ENCODE peak calls at places on chromosomes 7 and 10, in seven cellular contexts. U, S, A, Y, Z, Q and D are unnamed samples. For H3K4me1 and H3K79me1, the result is how much of the 10 kb centered on the place peaks cover.

GRCh38 chr7:517848-518629 is 1.6 kb downstream of the PDGFA start:
- DNase-seq in U (peak), S (no peak), A (peak), Y (peak), Z (no peak), Q (peak), D (peak)

GRCh38 chr7:81560708-81561107 is 209.1 kb downstream of the HGF start:
- DNase-seq in U (no peak), S (no peak), A (no peak), Y (no peak), Z (no peak), Q (no peak), D (no peak)

GRCh38 chr10:80535671-80536360 is 1.9 kb upstream of the SH2D4B start:
- DNase-seq in U (no peak), S (peak), A (no peak), Y (no peak), Z (peak), Q (peak), D (no peak)

GRCh38 chr7:72710983-72711382 is 117.0 kb downstream of the TYW1B start:
- DNase-seq in U (no peak), S (no peak), A (no peak), Y (no peak), Z (no peak), Q (no peak), D (peak)

GRCh38 chr7:507623-508305 is 11.9 kb downstream of the PDGFA start:
- DNase-seq in U (no peak), S (no peak), A (no peak), Y (no peak), Z (no peak), Q (no peak), D (no peak)

GRCh38 chr7:66883716-66884115 is 37.3 kb upstream of the TMEM248 start:
- DNase-seq in U (peak), S (no peak), A (no peak), Y (peak), Z (no peak), Q (peak), D (no peak)

GRCh38 chr10:73296946-73297345 is 44.5 kb upstream of the MRPS16 start:
- DNase-seq in U (no peak), S (no peak), A (no peak), Y (no peak), Z (no peak), Q (peak), D (peak)

GRCh38 chr10:77390481-77390891 is 247.1 kb downstream of the KCNMA1 start:
- DNase-seq in U (no peak), S (no peak), A (no peak), Y (peak), Z (no peak), Q (no peak), D (peak)

GRCh38 chr7:99243751-99244337 is 28.8 kb upstream of the MYH16 start:
- DNase-seq in U (no peak), S (no peak), A (no peak), Y (no peak), Z (no peak), Q (no peak), D (no peak)

GRCh38 chr10:82922755-82923154 is 1047.8 kb downstream of the NRG3 start:
- DNase-seq in U (no peak), S (no peak), A (no peak), Y (no peak), Z (no peak), Q (no peak), D (peak)

GRCh38 chr10:82922046-82922445 is 1047.1 kb downstream of the NRG3 start:
- DNase-seq in U (no peak), S (no peak), A (no peak), Y (no peak), Z (no peak), Q (no peak), D (no peak)

GRCh38 chr10:82924711-82925110 is 1049.7 kb downstream of the NRG3 start:
- DNase-seq in U (no peak), S (no peak), A (no peak), Y (peak), Z (no peak), Q (no peak), D (no peak)

DNA sequence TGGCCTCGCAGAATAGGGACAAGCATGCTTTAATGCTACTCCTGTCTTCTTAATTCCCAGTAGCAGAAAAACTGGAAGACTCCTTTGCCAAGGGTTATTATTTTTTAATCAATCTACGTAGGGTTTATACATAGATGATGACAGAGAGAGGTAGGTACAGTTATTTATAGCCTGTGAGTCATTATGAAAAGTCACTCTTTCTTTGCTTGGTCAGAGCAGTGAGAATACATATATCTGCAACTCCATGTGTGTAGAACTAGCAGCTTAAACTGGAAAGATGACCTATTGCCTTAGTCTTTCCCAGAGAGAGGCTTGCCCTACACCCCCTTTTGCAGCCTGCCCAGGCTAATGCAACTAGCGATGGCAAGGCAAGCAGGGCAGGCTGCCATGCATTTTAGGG is 1050.6 kb downstream of the NRG3 start:
- DNase-seq in U (no peak), S (no peak), A (no peak), Y (peak), Z (no peak), Q (no peak), D (no peak)
- H3K4me1 ChIP-seq in U (under half), S (under half), A (under half), Y (under half), Z (under half), Q (under half), D (under half)

DNA sequence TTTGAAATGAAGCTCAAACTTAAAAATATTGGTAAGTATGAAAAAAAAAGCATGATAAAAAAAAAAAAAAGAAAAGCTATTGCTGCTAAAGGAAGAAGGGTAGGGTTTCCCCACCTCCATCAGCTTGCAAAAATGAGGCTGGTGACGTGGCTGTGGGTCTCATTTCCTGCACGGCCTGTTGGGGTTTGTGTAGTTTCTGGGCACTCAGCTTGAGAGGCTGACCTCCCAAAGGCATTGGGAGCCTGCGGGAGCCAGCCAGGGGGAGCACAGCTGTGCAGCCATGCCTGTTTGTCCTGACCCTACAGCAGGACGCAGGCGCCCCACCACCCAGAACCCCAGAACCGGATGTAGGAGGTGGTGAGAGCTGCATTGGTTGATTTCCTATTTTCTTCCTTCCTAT is 48.8 kb upstream of the CARD11 start:
- DNase-seq in U (peak), S (no peak), A (no peak), Y (no peak), Z (no peak), Q (no peak), D (no peak)
- H2BK120ac ChIP-seq in U (no peak), S (no peak), A (no peak), Y (no peak), Z (no peak), Q (no peak), D (no peak)

GRCh38 chr10:130577039-130577438 is 440.8 kb downstream of the GLRX3 start:
- DNase-seq in U (no peak), S (no peak), A (no peak), Y (no peak), Z (no peak), Q (no peak), D (no peak)
- H3K79me1 ChIP-seq in U (under half), S (under half), A (under half), Y (under half), Z (under half), Q (under half), D (under half)

DNA sequence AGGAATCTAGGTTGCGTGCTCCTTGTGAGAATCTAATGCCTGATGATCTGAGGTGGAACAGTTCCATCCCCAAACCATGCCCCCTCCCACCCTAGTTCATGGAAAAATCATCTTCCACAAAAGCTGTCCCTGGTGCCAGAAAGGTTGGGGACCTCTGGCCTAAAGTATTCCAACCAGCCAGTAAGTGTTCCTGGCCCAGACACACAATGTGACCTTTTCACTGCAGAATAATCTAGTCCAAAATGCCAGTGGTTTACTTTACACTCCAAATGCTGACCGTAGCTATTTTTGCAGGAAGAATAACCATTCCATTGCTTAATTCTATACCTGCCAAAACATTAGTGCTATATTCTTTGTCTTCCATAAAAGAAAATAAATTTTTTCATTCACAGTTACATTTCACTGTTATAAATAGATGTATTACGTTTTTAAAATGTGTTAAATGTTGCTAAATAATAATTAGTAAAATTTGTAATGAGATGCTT is 10.4 kb downstream of the CNNM1 start:
- DNase-seq in U (no peak), S (no peak), A (no peak), Y (no peak), Z (no peak), Q (no peak), D (no peak)
- H3K4me1 ChIP-seq in U (under half), S (under half), A (under half), Y (under half), Z (under half), Q (under half), D (under half)

GRCh38 chr10:6418613-6419216 is 161.4 kb downstream of the PRKCQ start:
- DNase-seq in U (no peak), S (no peak), A (no peak), Y (no peak), Z (no peak), Q (no peak), D (no peak)
- H2BK120ac ChIP-seq in U (no peak), S (no peak), A (no peak), Y (no peak), Z (no peak), Q (no peak), D (no peak)

DNA sequence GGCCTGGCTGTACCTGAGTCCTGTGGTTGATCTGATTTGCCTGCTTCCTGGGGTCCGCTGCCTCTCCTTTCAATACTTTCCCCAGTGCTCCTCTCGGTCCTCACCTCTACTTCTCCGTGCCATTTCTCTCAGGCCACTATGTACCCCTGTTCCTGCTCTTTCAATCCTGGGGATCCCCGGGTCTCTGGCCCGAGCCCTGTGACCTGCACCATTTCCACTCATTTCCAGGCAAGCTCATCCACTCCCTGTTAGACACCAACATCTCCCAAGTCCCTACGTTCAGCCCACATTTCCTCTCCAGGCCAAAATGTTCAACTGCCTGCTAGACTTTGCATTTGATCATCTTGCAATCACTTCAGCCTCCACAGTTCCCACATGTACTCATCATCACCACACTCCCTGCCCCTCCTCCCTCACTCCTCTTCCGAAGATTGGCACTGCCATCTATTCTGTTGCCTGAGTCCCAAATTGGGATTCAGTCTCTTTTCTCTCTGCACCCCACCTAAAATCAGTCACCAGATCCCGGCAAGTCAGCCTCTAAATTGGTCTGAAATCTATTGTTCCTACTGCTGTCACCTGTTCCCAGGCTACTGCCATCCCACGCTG is 34.4 kb upstream of the ZMIZ1 start:
- DNase-seq in U (no peak), S (no peak), A (no peak), Y (no peak), Z (no peak), Q (no peak), D (no peak)
- H3K79me1 ChIP-seq in U (under half), S (under half), A (under half), Y (under half), Z (under half), Q (under half), D (under half)

DNA sequence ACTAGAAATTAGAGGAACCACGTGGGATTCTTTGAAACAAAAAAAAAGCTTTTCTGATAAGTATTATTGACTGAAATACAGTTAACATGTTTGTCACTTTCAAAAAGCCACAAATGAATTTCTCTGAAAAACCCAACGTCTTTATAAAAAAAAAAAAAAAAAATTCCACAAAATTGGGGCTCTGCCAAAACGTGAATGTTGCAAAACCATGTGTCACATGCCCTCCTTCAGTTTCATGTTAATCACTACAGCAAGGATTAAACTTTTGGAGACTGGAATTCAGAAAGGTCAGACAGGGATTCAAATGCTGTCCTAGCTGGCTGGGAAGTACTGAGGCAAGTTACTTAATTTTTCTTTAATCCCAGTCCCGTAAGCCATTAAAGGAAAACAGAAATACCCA is 278.0 kb upstream of the KLF14 start:
- DNase-seq in U (peak), S (no peak), A (no peak), Y (peak), Z (no peak), Q (no peak), D (no peak)
- H3K4me1 ChIP-seq in U (under half), S (under half), A (under half), Y (under half), Z (under half), Q (under half), D (under half)

DNA sequence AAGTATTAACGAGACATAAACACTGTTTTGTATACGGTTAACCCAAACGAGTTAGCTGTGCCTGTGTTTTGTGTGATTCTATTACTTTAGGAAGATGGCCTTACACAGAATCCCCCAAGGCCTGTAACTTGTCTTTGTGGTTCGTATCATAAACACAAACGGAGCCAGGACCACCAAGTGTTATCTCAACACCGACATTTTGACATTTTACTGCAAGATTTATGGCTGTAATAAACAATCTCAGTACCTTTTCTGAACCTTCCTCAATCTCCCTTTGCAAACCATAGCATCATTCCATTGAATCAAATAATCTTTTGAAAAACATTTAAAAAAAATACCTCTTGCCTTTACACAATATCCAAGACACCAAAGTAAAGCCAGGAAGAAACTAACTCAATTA is 2.4 kb upstream of the HOXA4 start:
- DNase-seq in U (no peak), S (no peak), A (no peak), Y (no peak), Z (no peak), Q (no peak), D (no peak)
- H2BK120ac ChIP-seq in U (no peak), S (no peak), A (no peak), Y (no peak), Z (no peak), Q (no peak), D (no peak)

GRCh38 chr10:110335314-110336064 is 30.8 kb upstream of the SMNDC1 start:
- DNase-seq in U (no peak), S (no peak), A (no peak), Y (no peak), Z (no peak), Q (peak), D (no peak)

GRCh38 chr10:110337401-110337800 is 32.7 kb upstream of the SMNDC1 start:
- DNase-seq in U (no peak), S (no peak), A (no peak), Y (no peak), Z (no peak), Q (no peak), D (no peak)

GRCh38 chr10:110336111-110336721 is 31.5 kb upstream of the SMNDC1 start:
- DNase-seq in U (peak), S (no peak), A (peak), Y (peak), Z (peak), Q (peak), D (peak)

GRCh38 chr10:110340122-110340521 is 35.4 kb upstream of the SMNDC1 start:
- DNase-seq in U (no peak), S (no peak), A (no peak), Y (no peak), Z (no peak), Q (no peak), D (no peak)

GRCh38 chr10:110337906-110338305 is 33.2 kb upstream of the SMNDC1 start:
- DNase-seq in U (peak), S (no peak), A (no peak), Y (no peak), Z (no peak), Q (no peak), D (no peak)
- H3K79me1 ChIP-seq in U (under half), S (under half), A (under half), Y (under half), Z (under half), Q (under half), D (under half)